ENCODE peak calls at places on chromosome 11, in five cellular contexts. E, Q, R, T and O are unnamed samples.

GRCh38 chr11:128291835-128292234 is 295.5 kb downstream of the ETS1 start:
- DNase-seq in E (no peak), Q (no peak), R (no peak), T (no peak), O (no peak)

GRCh38 chr11:130300567-130300966 is 14.2 kb downstream of the ZBTB44 start:
- DNase-seq in E (no peak), Q (no peak), R (no peak), T (no peak), O (no peak)

GRCh38 chr11:85123752-85124231 is 503.4 kb downstream of the DLG2 start:
- DNase-seq in E (no peak), Q (no peak), R (no peak), T (peak; percentile 29), O (no peak)

GRCh38 chr11:2252018-2252417 is 18.4 kb downstream of the ASCL2 start:
- DNase-seq in E (no peak), Q (no peak), R (peak; percentile 34), T (no peak), O (no peak)

GRCh38 chr11:63146586-63146985 is 2.6 kb upstream of the SLC22A24 start:
- DNase-seq in E (no peak), Q (no peak), R (no peak), T (no peak), O (no peak)

GRCh38 chr11:61967924-61968757 is 707 bp upstream of the FTH1 start:
- DNase-seq in E (no peak), Q (peak; percentile 51), R (peak; percentile 63), T (peak; percentile 42), O (peak; percentile 46)

GRCh38 chr11:1298695-1299492 is 10.5 kb downstream of the TOLLIP start:
- DNase-seq in E (peak; percentile 59), Q (peak; percentile 65), R (peak; percentile 85), T (no peak), O (peak; percentile 37)

GRCh38 chr11:115385211-115385610 is 119.0 kb downstream of the CADM1 start:
- DNase-seq in E (peak; percentile 47), Q (no peak), R (no peak), T (no peak), O (no peak)

GRCh38 chr11:2304156-2305139 is 2.6 kb downstream of the TSPAN32 start:
- DNase-seq in E (no peak), Q (peak; percentile 26), R (peak; percentile 55), T (no peak), O (no peak)

GRCh38 chr11:75445315-75445953 is 12.4 kb upstream of the KLHL35 start:
- DNase-seq in E (peak; percentile 41), Q (peak; percentile 67), R (peak; percentile 78), T (no peak), O (peak; percentile 91)

GRCh38 chr11:94297967-94298576 is 6.3 kb upstream of the IZUMO1R start:
- DNase-seq in E (no peak), Q (no peak), R (no peak), T (no peak), O (no peak)

GRCh38 chr11:34147581-34147980 is 42.2 kb downstream of the NAT10 start:
- DNase-seq in E (no peak), Q (no peak), R (no peak), T (no peak), O (no peak)

GRCh38 chr11:34809191-34810106 is 106.7 kb downstream of the APIP start:
- DNase-seq in E (peak; percentile 31), Q (no peak), R (no peak), T (no peak), O (no peak)

GRCh38 chr11:8971917-8972316 is 7.7 kb upstream of the TMEM9B start:
- DNase-seq in E (no peak), Q (no peak), R (no peak), T (no peak), O (no peak)

GRCh38 chr11:12258451-12258850 is 118.9 kb upstream of the PARVA start:
- DNase-seq in E (peak; percentile 60), Q (no peak), R (no peak), T (no peak), O (no peak)

GRCh38 chr11:75813622-75814039 is 1.4 kb upstream of the UVRAG start:
- DNase-seq in E (peak; percentile 20), Q (no peak), R (no peak), T (no peak), O (no peak)

GRCh38 chr11:2465201-2466068 is 20.6 kb downstream of the KCNQ1 start:
- DNase-seq in E (no peak), Q (no peak), R (no peak), T (no peak), O (no peak)

GRCh38 chr11:11985016-11985715 is 23.3 kb downstream of the DKK3 start:
- DNase-seq in E (peak; percentile 84), Q (no peak), R (no peak), T (no peak), O (no peak)

GRCh38 chr11:126561327-126561893 is 205.9 kb downstream of the ST3GAL4 start:
- DNase-seq in E (peak; percentile 69), Q (peak; percentile 36), R (no peak), T (no peak), O (peak; percentile 88)

GRCh38 chr11:33347490-33348125 is 90.4 kb downstream of the HIPK3 start:
- DNase-seq in E (no peak), Q (no peak), R (no peak), T (no peak), O (no peak)

GRCh38 chr11:120229451-120230424 is 10.2 kb upstream of the POU2F3 start:
- DNase-seq in E (peak; percentile 29), Q (no peak), R (no peak), T (no peak), O (no peak)

GRCh38 chr11:99020324-99021225 is at the start of gene CNTN5:
- DNase-seq in E (peak; percentile 5), Q (no peak), R (peak; percentile 59), T (no peak), O (peak; percentile 85)
- TF ChIP-seq CTCF in E (no peak), Q (no peak), R (no peak), T (no peak), O (no peak)

DNA sequence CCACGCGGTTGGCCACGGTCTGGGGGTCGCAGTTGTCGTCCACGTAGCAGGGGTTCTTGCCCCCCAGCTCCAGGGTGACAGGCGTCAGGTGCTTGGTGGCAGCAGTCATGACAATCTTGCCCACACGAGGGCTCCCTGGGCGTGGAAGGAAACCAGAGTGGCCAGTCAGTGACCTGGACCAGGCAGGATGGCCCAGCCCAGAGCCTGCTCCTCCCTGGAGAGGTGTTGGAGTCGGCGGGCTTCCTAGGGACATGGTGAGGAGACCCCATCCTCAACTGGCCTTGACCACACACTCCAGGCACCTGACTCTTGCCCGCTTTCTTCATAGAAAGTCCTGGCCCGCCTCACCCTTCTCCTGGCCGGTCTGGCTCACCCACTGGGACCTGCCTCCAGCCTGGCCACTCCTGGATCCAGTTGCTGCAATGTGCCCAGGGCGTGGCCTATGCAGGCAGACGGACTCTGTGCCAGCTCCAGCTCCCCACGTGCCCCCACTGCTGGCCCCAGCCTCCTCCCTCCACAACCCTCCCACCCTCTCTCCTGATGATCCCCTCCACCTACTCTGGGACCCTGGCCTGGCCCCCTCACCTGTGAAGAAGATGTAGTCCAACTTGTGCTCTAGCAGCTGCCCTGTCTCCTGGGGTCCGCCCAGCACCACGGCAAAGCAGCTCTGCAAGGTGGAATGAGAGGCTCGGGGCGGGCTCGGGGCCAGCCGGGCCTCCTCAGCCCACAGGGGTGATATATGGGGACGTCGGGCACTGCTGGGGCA is 8.7 kb downstream of the ALDH3B2 start:
- DNase-seq in E (no peak), Q (no peak), R (no peak), T (no peak), O (no peak)
- TF ChIP-seq CTCF in E (no peak), Q (peak; percentile 24), R (no peak), T (peak; percentile 24), O (no peak)

DNA sequence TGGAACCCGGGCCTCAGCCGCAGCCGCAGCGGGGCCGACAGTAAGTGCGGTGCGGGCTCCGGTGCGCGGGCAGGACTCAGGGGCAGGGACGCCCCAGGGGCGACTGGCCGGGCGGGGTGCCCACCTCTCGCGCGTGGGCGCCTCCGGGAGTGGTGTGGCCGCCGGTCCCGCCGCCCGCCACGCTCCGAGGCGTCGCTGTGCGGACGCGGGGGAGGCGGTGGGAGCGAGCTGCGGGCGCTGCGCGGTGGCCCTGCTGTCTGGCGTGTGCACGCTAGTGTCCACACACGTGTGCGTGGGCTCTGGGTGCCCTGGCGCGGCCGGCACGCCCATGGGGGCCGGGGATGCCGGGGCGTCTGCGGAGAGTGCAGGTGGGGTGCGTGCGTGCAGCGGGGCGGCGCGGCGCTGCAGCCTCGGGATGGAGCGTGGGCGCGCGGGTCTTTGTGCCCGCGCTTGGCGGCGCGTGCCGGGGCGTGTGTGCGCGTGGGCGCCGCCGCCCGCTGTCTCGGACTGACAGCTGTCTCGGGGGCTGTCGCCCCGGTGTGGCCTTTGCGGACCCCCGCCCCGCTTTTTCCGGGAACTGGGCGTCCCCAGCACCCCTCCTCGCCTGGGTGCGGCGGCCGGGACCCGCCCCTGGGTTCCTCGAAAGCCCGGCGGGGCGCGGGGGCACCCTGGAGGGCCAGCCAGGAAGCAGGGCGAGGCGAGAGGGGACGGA is 800 bp downstream of the KCNK4 start:
- DNase-seq in E (no peak), Q (peak; percentile 15), R (no peak), T (no peak), O (peak; percentile 36)
- TF ChIP-seq CTCF in E (no peak), Q (no peak), R (no peak), T (no peak), O (no peak)

DNA sequence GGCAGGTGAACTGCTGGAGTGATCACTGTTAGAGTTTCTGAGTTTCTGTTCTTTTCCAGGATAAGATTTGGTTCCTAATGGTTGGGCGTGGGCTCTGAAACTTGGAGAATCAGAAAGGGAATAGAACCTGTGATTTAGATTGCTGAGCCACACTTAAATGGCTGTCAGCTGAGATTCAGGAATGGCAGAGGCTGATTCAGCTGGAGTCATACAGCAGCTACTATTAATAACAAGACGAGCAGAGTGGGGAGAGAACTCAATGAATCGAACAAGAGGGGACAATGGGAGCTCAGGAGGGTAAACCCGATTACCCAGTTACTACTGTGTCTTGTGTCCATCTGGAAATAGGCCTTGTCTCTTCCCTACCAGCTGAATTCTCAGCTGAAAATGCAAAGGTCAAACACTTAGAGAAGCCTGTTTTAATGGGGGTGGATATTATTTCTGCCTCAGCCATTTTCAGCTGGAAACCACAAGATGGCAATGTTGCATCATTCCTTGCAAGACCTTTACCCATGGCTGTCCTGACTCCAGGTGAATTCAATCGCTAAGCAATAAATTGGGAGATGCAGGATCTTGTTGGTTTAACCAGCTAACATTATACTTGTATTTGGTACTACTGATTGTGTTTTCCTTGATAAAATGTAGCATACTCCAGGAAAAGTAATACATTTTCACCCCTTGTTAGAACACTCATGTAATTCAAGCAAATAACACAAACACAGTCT is 104.5 kb upstream of the RAG2 start:
- DNase-seq in E (peak; percentile 69), Q (no peak), R (no peak), T (peak; percentile 49), O (peak; percentile 34)
- TF ChIP-seq CTCF in E (peak; percentile 81), Q (peak; percentile 83), R (peak; percentile 44), T (peak; percentile 75), O (peak; percentile 88)

GRCh38 chr11:70944636-70945035 is 307.7 kb downstream of the SHANK2 start:
- DNase-seq in E (no peak), Q (no peak), R (no peak), T (no peak), O (no peak)
- TF ChIP-seq CTCF in E (peak; percentile 17), Q (no peak), R (no peak), T (no peak), O (no peak)